ENCODE peak calls at places on chromosomes 13 and 19, in six cellular contexts. A, I, B, P, K and J are unnamed samples.

GRCh38 chr19:11160119-11160768 is 4.7 kb upstream of the SPC24 start:
- DNase-seq in A (no peak), I (no peak), B (no peak), P (no peak), K (no peak), J (no peak)

GRCh38 chr13:43675577-43675976 is 111.2 kb downstream of the ENOX1 start:
- DNase-seq in A (no peak), I (no peak), B (no peak), P (no peak), K (no peak), J (no peak)

GRCh38 chr19:23784274-23784673 is 25.6 kb upstream of the ZNF681 start:
- DNase-seq in A (no peak), I (no peak), B (no peak), P (no peak), K (no peak), J (no peak)

GRCh38 chr19:54209748-54210494 is 9.3 kb downstream of the RPS9 start:
- DNase-seq in A (peak; percentile 98), I (peak; percentile 84), B (peak; percentile 93), P (peak; percentile 77), K (peak; percentile 49), J (peak; percentile 97)

GRCh38 chr13:59978862-59979261 is 184.9 kb downstream of the DIAPH3 start:
- DNase-seq in A (no peak), I (no peak), B (no peak), P (no peak), K (no peak), J (no peak)

GRCh38 chr13:59587030-59587429 is 576.7 kb downstream of the DIAPH3 start:
- DNase-seq in A (no peak), I (no peak), B (no peak), P (no peak), K (no peak), J (no peak)

GRCh38 chr19:51226068-51226467 is 1.2 kb downstream of the CD33 start:
- DNase-seq in A (no peak), I (no peak), B (no peak), P (no peak), K (no peak), J (no peak)

GRCh38 chr19:13684021-13684420 is 80.3 kb upstream of the MRI1 start:
- DNase-seq in A (no peak), I (no peak), B (no peak), P (no peak), K (no peak), J (no peak)

GRCh38 chr19:13195678-13196077 is 45.5 kb downstream of the IER2 start:
- DNase-seq in A (peak; percentile 84), I (peak; percentile 9), B (no peak), P (peak; percentile 27), K (peak; percentile 84), J (peak; percentile 63)

GRCh38 chr13:114311908-114312307 is 2.4 kb upstream of the CHAMP1 start:
- DNase-seq in A (no peak), I (peak; percentile 18), B (peak; percentile 66), P (no peak), K (no peak), J (no peak)

GRCh38 chr19:13055213-13056051 is 47.2 kb downstream of the LYL1 start:
- DNase-seq in A (peak; percentile 69), I (no peak), B (peak; percentile 97), P (no peak), K (peak; percentile 62), J (peak; percentile 61)

GRCh38 chr19:49056101-49056901 is 1.2 kb downstream of the CGB7 start:
- DNase-seq in A (peak; percentile 68), I (peak; percentile 46), B (peak; percentile 37), P (no peak), K (peak; percentile 91), J (peak; percentile 42)

GRCh38 chr13:107834717-107835116 is 380.6 kb downstream of the LIG4 start:
- DNase-seq in A (no peak), I (no peak), B (peak; percentile 29), P (no peak), K (no peak), J (no peak)

GRCh38 chr19:48633148-48634035 is 3.8 kb downstream of the DBP start:
- DNase-seq in A (no peak), I (no peak), B (no peak), P (no peak), K (no peak), J (no peak)

GRCh38 chr19:45590300-45591003 is 5.8 kb upstream of the OPA3 start:
- DNase-seq in A (no peak), I (no peak), B (no peak), P (no peak), K (no peak), J (no peak)

GRCh38 chr19:7679017-7679720 is 1.5 kb upstream of the TRAPPC5 start:
- DNase-seq in A (peak; percentile 16), I (no peak), B (no peak), P (no peak), K (no peak), J (no peak)